ENCODE peak calls at places on chromosome 19, in six cellular contexts. One of them, this sample, is unnamed.

GRCh38 chr19:16497042-16497441 is 848 bp downstream of the C19orf44 start:
- DNase-seq in neural progenitor cell: no peak
- DNase-seq in breast epithelium: no peak
- DNase-seq in lower leg skin: no peak
- DNase-seq in progenitor cell of endocrine pancreas: no peak
- DNase-seq in nephron progenitor cell: no peak
- DNase-seq in this sample: no peak

GRCh38 chr19:45577111-45577905 is 7.3 kb downstream of the OPA3 start:
- DNase-seq in nephron progenitor cell: no peak
- DNase-seq in lower leg skin: no peak
- DNase-seq in progenitor cell of endocrine pancreas: peak
- DNase-seq in neural progenitor cell: no peak
- DNase-seq in breast epithelium: peak
- DNase-seq in this sample: no peak

GRCh38 chr19:17779281-17779930 is 15.5 kb upstream of the B3GNT3 start:
- DNase-seq in lower leg skin: no peak
- DNase-seq in breast epithelium: peak
- DNase-seq in neural progenitor cell: peak
- DNase-seq in progenitor cell of endocrine pancreas: no peak
- DNase-seq in nephron progenitor cell: peak
- DNase-seq in this sample: no peak

GRCh38 chr19:36420961-36421748 is 2.7 kb upstream of the ZFP82 start:
- DNase-seq in progenitor cell of endocrine pancreas: peak
- DNase-seq in nephron progenitor cell: no peak
- DNase-seq in neural progenitor cell: peak
- DNase-seq in breast epithelium: no peak
- DNase-seq in lower leg skin: no peak
- DNase-seq in this sample: no peak

GRCh38 chr19:21850636-21851255 is 14.8 kb upstream of the ZNF43 start:
- DNase-seq in nephron progenitor cell: no peak
- DNase-seq in neural progenitor cell: no peak
- DNase-seq in progenitor cell of endocrine pancreas: no peak
- DNase-seq in breast epithelium: no peak
- DNase-seq in lower leg skin: no peak
- DNase-seq in this sample: no peak

GRCh38 chr19:35715981-35716734 is 1.6 kb upstream of the KMT2B start:
- DNase-seq in breast epithelium: no peak
- DNase-seq in neural progenitor cell: peak
- DNase-seq in lower leg skin: peak
- DNase-seq in nephron progenitor cell: peak
- DNase-seq in progenitor cell of endocrine pancreas: peak
- DNase-seq in this sample: peak

GRCh38 chr19:48635966-48636858 is 967 bp downstream of the DBP start:
- DNase-seq in progenitor cell of endocrine pancreas: no peak
- DNase-seq in nephron progenitor cell: no peak
- DNase-seq in lower leg skin: peak
- DNase-seq in breast epithelium: no peak
- DNase-seq in neural progenitor cell: peak
- DNase-seq in this sample: no peak

GRCh38 chr19:16814526-16815100 is 14.6 kb upstream of the SIN3B start:
- DNase-seq in progenitor cell of endocrine pancreas: no peak
- DNase-seq in nephron progenitor cell: no peak
- DNase-seq in breast epithelium: no peak
- DNase-seq in neural progenitor cell: no peak
- DNase-seq in lower leg skin: no peak
- DNase-seq in this sample: no peak

GRCh38 chr19:35040826-35041547 is 534 bp upstream of the HPN start:
- DNase-seq in lower leg skin: peak
- DNase-seq in breast epithelium: peak
- DNase-seq in progenitor cell of endocrine pancreas: peak
- DNase-seq in neural progenitor cell: peak
- DNase-seq in nephron progenitor cell: peak
- DNase-seq in this sample: no peak

GRCh38 chr19:49488046-49488862 is 846 bp downstream of the RPL13A start:
- DNase-seq in neural progenitor cell: peak
- DNase-seq in breast epithelium: no peak
- DNase-seq in lower leg skin: no peak
- DNase-seq in nephron progenitor cell: no peak
- DNase-seq in progenitor cell of endocrine pancreas: no peak
- DNase-seq in this sample: no peak

GRCh38 chr19:45640849-45641273 is 1.7 kb upstream of the EML2 start:
- DNase-seq in breast epithelium: no peak
- DNase-seq in lower leg skin: peak
- DNase-seq in neural progenitor cell: peak
- DNase-seq in nephron progenitor cell: peak
- DNase-seq in progenitor cell of endocrine pancreas: no peak
- DNase-seq in this sample: peak

GRCh38 chr19:35204799-35205732 is 23.5 kb downstream of the FAM187B start:
- DNase-seq in nephron progenitor cell: no peak
- DNase-seq in lower leg skin: no peak
- DNase-seq in progenitor cell of endocrine pancreas: no peak
- DNase-seq in breast epithelium: no peak
- DNase-seq in neural progenitor cell: no peak
- DNase-seq in this sample: peak

GRCh38 chr19:40433391-40434216 is 7.8 kb upstream of the SERTAD1 start:
- DNase-seq in lower leg skin: peak
- DNase-seq in breast epithelium: peak
- DNase-seq in neural progenitor cell: peak
- DNase-seq in progenitor cell of endocrine pancreas: peak
- DNase-seq in nephron progenitor cell: peak
- DNase-seq in this sample: peak

GRCh38 chr19:58555920-58556632 is 1.2 kb upstream of the CHMP2A start:
- DNase-seq in breast epithelium: no peak
- DNase-seq in neural progenitor cell: no peak
- DNase-seq in lower leg skin: peak
- DNase-seq in nephron progenitor cell: no peak
- DNase-seq in progenitor cell of endocrine pancreas: no peak
- DNase-seq in this sample: peak

GRCh38 chr19:9995079-9995478 is 15.2 kb downstream of the COL5A3 start:
- DNase-seq in neural progenitor cell: no peak
- DNase-seq in breast epithelium: no peak
- DNase-seq in nephron progenitor cell: no peak
- DNase-seq in lower leg skin: no peak
- DNase-seq in progenitor cell of endocrine pancreas: no peak
- DNase-seq in this sample: no peak

GRCh38 chr19:17997969-17998826 is 9.8 kb upstream of the ARRDC2 start:
- DNase-seq in nephron progenitor cell: peak
- DNase-seq in progenitor cell of endocrine pancreas: no peak
- DNase-seq in neural progenitor cell: peak
- DNase-seq in breast epithelium: no peak
- DNase-seq in lower leg skin: no peak
- DNase-seq in this sample: no peak

GRCh38 chr19:16520074-16520973 is 21.9 kb downstream of the CHERP start:
- DNase-seq in nephron progenitor cell: no peak
- DNase-seq in progenitor cell of endocrine pancreas: no peak
- DNase-seq in neural progenitor cell: no peak
- DNase-seq in lower leg skin: no peak
- DNase-seq in breast epithelium: no peak
- DNase-seq in this sample: no peak

DNA sequence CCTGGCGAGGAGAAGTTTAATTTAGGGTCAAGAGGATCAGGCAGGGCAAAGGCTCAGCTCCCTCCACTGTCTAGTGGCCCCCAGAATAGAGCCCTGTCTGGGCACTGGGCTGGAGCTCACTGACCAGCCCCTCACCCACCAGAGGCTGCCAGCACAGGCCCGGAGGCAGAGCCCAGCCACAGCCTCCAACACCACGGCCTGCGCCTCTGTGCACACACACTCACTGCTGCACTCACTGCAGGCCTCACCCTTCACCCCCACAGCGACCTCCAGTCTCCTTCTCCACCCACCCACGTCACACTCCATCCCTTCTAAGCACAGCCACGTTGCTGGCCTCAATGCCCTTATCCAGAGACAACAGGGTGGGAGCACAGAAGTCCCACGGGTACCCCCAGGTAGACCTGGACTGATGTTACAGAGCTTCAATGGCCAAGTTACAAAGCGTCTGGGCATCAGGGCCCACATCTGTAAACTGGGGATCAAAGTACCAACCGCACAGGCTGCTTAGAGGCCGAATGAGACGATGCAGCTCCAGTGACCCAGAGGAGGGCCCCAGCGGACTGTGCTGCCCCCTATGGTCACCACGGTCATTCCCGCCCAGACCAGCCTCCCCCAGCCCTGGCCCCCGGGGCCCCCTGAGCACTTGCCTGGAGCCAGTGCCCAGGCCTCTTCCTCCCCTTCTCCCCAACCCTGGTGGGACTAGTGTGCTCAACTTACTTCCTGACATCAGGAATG is 4.5 kb upstream of the PRKD2 start:
- DNase-seq in progenitor cell of endocrine pancreas: no peak
- DNase-seq in neural progenitor cell: peak
- DNase-seq in nephron progenitor cell: peak
- DNase-seq in breast epithelium: no peak
- DNase-seq in lower leg skin: no peak
- DNase-seq in this sample: no peak
- TF ChIP-seq CTCF in progenitor cell of endocrine pancreas: peak
- TF ChIP-seq CTCF in neural progenitor cell: peak
- TF ChIP-seq CTCF in nephron progenitor cell: peak
- TF ChIP-seq CTCF in breast epithelium: no peak
- TF ChIP-seq CTCF in lower leg skin: no peak
- TF ChIP-seq CTCF in this sample: no peak

GRCh38 chr19:1769645-1769985 is 16.3 kb downstream of the ONECUT3 start:
- DNase-seq in nephron progenitor cell: no peak
- DNase-seq in lower leg skin: no peak
- DNase-seq in neural progenitor cell: no peak
- DNase-seq in progenitor cell of endocrine pancreas: no peak
- DNase-seq in breast epithelium: no peak
- DNase-seq in this sample: no peak

GRCh38 chr19:1767464-1767933 is 14.2 kb downstream of the ONECUT3 start:
- DNase-seq in nephron progenitor cell: peak
- DNase-seq in progenitor cell of endocrine pancreas: peak
- DNase-seq in breast epithelium: no peak
- DNase-seq in neural progenitor cell: peak
- DNase-seq in lower leg skin: no peak
- DNase-seq in this sample: peak

GRCh38 chr19:1766800-1767352 is 13.6 kb downstream of the ONECUT3 start:
- DNase-seq in progenitor cell of endocrine pancreas: no peak
- DNase-seq in breast epithelium: no peak
- DNase-seq in lower leg skin: no peak
- DNase-seq in nephron progenitor cell: no peak
- DNase-seq in neural progenitor cell: no peak
- DNase-seq in this sample: no peak

GRCh38 chr19:1768918-1769644 is 15.8 kb downstream of the ONECUT3 start:
- DNase-seq in progenitor cell of endocrine pancreas: no peak
- DNase-seq in nephron progenitor cell: no peak
- DNase-seq in neural progenitor cell: no peak
- DNase-seq in lower leg skin: no peak
- DNase-seq in breast epithelium: no peak
- DNase-seq in this sample: no peak

DNA sequence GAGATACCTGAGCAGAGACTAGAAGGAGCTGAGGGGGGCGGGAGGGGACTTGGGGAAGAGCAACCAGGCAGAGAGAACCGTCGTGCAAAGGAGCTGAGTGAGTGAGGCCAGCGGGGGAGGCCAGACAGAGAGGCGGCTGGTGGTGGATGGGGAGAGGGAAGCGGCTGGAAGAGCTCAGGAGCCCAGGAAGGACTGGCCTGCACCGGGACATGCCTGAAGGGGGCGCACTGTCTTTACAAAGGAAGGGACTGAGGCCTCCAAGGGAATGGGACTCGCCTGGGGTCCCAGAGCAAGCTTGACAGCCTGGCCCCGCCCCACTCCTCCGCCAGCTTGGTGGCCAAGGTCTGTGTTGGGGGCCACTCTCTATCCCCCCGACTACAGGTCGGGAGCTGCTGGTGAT is 14.9 kb downstream of the ONECUT3 start:
- DNase-seq in nephron progenitor cell: peak
- DNase-seq in neural progenitor cell: peak
- DNase-seq in progenitor cell of endocrine pancreas: peak
- DNase-seq in lower leg skin: no peak
- DNase-seq in breast epithelium: no peak
- DNase-seq in this sample: no peak
- TF ChIP-seq CTCF in nephron progenitor cell: peak
- TF ChIP-seq CTCF in neural progenitor cell: peak
- TF ChIP-seq CTCF in progenitor cell of endocrine pancreas: peak
- TF ChIP-seq CTCF in lower leg skin: no peak
- TF ChIP-seq CTCF in breast epithelium: no peak
- TF ChIP-seq CTCF in this sample: no peak

GRCh38 chr19:27792576-27793127 is 1420.3 kb downstream of the UQCRFS1 start:
- DNase-seq in progenitor cell of endocrine pancreas: no peak
- DNase-seq in neural progenitor cell: no peak
- DNase-seq in nephron progenitor cell: no peak
- DNase-seq in lower leg skin: no peak
- DNase-seq in breast epithelium: no peak
- DNase-seq in this sample: no peak

GRCh38 chr19:27793128-27793643 is 1419.8 kb downstream of the UQCRFS1 start:
- DNase-seq in neural progenitor cell: peak
- DNase-seq in lower leg skin: no peak
- DNase-seq in progenitor cell of endocrine pancreas: peak
- DNase-seq in breast epithelium: peak
- DNase-seq in nephron progenitor cell: peak
- DNase-seq in this sample: no peak

GRCh38 chr19:27795369-27795768 is 1417.6 kb downstream of the UQCRFS1 start:
- DNase-seq in progenitor cell of endocrine pancreas: no peak
- DNase-seq in breast epithelium: no peak
- DNase-seq in nephron progenitor cell: no peak
- DNase-seq in neural progenitor cell: no peak
- DNase-seq in lower leg skin: no peak
- DNase-seq in this sample: no peak

GRCh38 chr19:27794444-27795042 is 1418.4 kb downstream of the UQCRFS1 start:
- DNase-seq in progenitor cell of endocrine pancreas: no peak
- DNase-seq in nephron progenitor cell: peak
- DNase-seq in neural progenitor cell: peak
- DNase-seq in breast epithelium: no peak
- DNase-seq in lower leg skin: no peak
- DNase-seq in this sample: no peak

DNA sequence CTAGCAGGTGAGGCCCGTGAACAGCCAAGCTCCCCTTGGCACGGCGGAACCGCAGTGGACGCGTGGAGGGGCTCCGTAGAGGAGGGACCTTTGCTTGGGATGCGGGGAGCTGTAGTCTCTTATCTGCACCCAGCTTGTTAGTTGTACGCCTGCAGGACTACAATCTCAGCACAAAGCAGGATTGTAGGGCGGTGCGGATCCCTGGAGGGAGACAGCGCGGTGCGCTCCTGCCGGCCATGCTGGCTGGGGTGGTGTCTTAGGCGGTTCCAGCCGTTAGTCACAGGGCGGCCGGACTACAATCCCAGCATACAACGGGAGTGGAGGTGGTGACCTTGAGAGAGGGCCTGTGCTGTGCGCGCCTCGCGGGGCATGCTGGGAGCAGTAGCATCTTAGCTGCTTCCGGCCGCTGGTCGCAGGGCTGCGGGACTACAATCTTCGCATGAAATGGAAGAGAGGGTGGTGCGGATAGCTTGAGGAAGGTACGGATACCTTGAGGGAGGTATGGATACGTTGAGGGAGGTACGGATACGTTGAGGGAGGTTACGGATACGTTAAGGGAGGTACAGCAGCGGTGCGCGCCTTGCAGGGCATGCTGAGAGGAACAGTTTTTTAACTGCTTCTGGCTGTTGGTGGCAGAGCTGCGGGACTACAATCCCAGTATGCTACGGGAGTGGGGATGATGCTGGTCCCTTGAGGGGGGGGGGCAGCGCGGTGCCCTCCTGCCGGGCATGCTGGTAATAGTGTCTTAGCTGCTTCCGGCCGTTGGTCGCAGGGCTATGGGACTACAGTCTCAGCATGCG is 1419.1 kb downstream of the UQCRFS1 start:
- DNase-seq in lower leg skin: peak
- DNase-seq in neural progenitor cell: peak
- DNase-seq in nephron progenitor cell: peak
- DNase-seq in progenitor cell of endocrine pancreas: peak
- DNase-seq in breast epithelium: peak
- DNase-seq in this sample: peak
- TF ChIP-seq CTCF in lower leg skin: no peak
- TF ChIP-seq CTCF in neural progenitor cell: no peak
- TF ChIP-seq CTCF in nephron progenitor cell: no peak
- TF ChIP-seq CTCF in progenitor cell of endocrine pancreas: peak
- TF ChIP-seq CTCF in breast epithelium: no peak
- TF ChIP-seq CTCF in this sample: no peak

GRCh38 chr19:7197760-7198696 is 96.2 kb downstream of the INSR start:
- DNase-seq in breast epithelium: peak
- DNase-seq in neural progenitor cell: peak
- DNase-seq in nephron progenitor cell: peak
- DNase-seq in lower leg skin: peak
- DNase-seq in progenitor cell of endocrine pancreas: peak
- DNase-seq in this sample: peak
- TF ChIP-seq CTCF in breast epithelium: peak
- TF ChIP-seq CTCF in neural progenitor cell: peak
- TF ChIP-seq CTCF in nephron progenitor cell: no peak
- TF ChIP-seq CTCF in lower leg skin: no peak
- TF ChIP-seq CTCF in progenitor cell of endocrine pancreas: peak
- TF ChIP-seq CTCF in this sample: no peak